ENCODE peak calls at places on chromosomes 7 and 10, in four cellular contexts. J is K562, U is A549, I is HepG2. Q is an unnamed sample.

GRCh38 chr7:115009139-115009538 is 87.2 kb downstream of the MDFIC start:
- DNase-seq in U (no peak), I (no peak), J (no peak), Q (no peak)

GRCh38 chr7:150450491-150450992 is at the start of gene GIMAP8:
- DNase-seq in U (no peak), I (no peak), J (peak), Q (no peak)

GRCh38 chr10:118321724-118322575 is 20.2 kb downstream of the FAM204A start:
- DNase-seq in J (no peak), I (no peak), U (no peak), Q (no peak)

GRCh38 chr10:77707570-77707969 is 70.0 kb upstream of the KCNMA1 start:
- DNase-seq in I (no peak), J (no peak), U (no peak), Q (no peak)

GRCh38 chr10:29326886-29327789 is 38.3 kb downstream of the LYZL1 start:
- DNase-seq in U (no peak), J (no peak), I (peak), Q (no peak)

GRCh38 chr10:46556515-46557318 is at the start of gene GPRIN2:
- DNase-seq in U (peak), J (no peak), I (no peak), Q (peak)

GRCh38 chr7:116571037-116571436 is 46.2 kb downstream of the CAV1 start:
- DNase-seq in U (no peak), I (no peak), J (no peak), Q (no peak)

GRCh38 chr7:21355406-21355874 is 72.4 kb upstream of the SP4 start:
- DNase-seq in U (no peak), J (peak), I (no peak), Q (no peak)

GRCh38 chr7:84370114-84370513 is 175.5 kb upstream of the SEMA3A start:
- DNase-seq in I (no peak), J (no peak), U (no peak), Q (no peak)

GRCh38 chr10:3782099-3782455 is 2.9 kb downstream of the KLF6 start:
- DNase-seq in J (no peak), I (no peak), U (no peak), Q (no peak)

GRCh38 chr10:99551616-99552015 is 18.9 kb downstream of the NKX2-3 start:
- DNase-seq in J (no peak), I (no peak), U (no peak), Q (no peak)

GRCh38 chr10:47310090-47310505 is 10.1 kb downstream of the GDF10 start:
- DNase-seq in I (no peak), U (no peak), J (no peak), Q (no peak)

GRCh38 chr7:108181073-108181985 is 51.2 kb upstream of the LAMB4 start:
- DNase-seq in U (peak), J (peak), I (peak), Q (peak)

GRCh38 chr7:128100949-128101713 is 69.9 kb upstream of the LRRC4 start:
- DNase-seq in J (no peak), U (no peak), I (no peak), Q (no peak)

GRCh38 chr7:128098629-128099028 is 67.4 kb upstream of the LRRC4 start:
- DNase-seq in J (no peak), I (no peak), U (no peak), Q (no peak)

GRCh38 chr7:128097211-128097731 is 66.0 kb upstream of the LRRC4 start:
- DNase-seq in J (no peak), I (no peak), U (no peak), Q (no peak)

GRCh38 chr7:128100225-128100948 is 69.2 kb upstream of the LRRC4 start:
- DNase-seq in J (peak), U (no peak), I (no peak), Q (no peak)

DNA sequence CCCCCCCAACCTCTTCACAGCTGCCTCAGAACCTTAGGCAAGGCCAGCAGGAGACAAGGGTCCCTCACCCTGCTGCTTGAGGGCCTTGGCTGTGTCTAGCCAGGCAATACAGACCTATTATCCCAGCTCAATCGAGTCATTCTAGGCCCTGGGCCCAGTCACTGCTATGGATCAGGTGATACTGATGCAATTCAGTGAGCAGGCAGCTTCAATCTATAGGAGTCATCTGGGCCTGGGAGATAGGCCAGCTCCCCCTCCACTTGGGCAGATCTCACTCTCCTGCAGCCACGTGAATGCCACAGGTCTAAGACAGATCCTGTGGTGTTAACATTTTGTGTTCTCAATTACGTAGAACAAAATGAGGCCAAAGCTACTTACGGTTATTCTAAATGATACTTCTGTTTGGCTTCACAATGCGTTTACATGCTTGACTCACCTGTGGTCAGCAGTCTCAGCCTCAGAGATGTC is 68.0 kb upstream of the LRRC4 start:
- DNase-seq in J (peak), U (no peak), I (no peak), Q (no peak)
- TF ChIP-seq NR3C1 in J (no peak), U (no peak), I (no peak), Q (no peak)

DNA sequence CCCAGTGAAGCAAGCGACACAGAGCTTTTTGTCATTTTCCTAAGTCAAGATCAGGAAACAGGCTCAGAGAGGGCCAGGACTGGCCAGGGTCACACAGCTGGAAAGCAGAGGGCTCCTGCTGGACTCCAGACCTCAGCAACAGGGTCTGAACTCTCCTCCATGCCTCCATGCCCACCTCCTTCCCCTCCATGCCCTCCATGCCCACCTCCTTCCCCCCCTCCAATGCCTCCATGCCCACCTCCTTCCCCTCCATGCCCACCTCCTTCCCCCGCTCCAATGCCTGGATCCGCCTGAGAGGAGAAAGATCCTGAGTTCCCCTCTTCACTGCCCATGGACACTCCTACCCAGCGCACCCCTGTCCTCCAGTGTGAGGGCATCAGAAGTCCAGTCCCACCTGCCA is 51.3 kb downstream of the OAT start:
- DNase-seq in U (no peak), J (no peak), I (no peak), Q (no peak)
- TF ChIP-seq NR3C1 in U (no peak), J (no peak), I (no peak), Q (no peak)

GRCh38 chr10:4812952-4813351 is 13.1 kb upstream of the AKR1E2 start:
- DNase-seq in J (peak), U (peak), I (peak), Q (no peak)
- TF ChIP-seq NR3C1 in J (no peak), U (no peak), I (no peak), Q (no peak)

GRCh38 chr10:114319406-114320248 is 80.6 kb downstream of the VWA2 start:
- DNase-seq in U (no peak), I (no peak), J (no peak), Q (no peak)
- TF ChIP-seq NR3C1 in U (no peak), I (no peak), J (no peak), Q (no peak)

GRCh38 chr10:112950714-112951348 is 784 bp downstream of the TCF7L2 start:
- DNase-seq in U (no peak), J (peak), I (no peak), Q (peak)
- TF ChIP-seq NR3C1 in U (no peak), J (no peak), I (no peak), Q (no peak)

GRCh38 chr10:106957825-106958581 is 206.5 kb downstream of the SORCS1 start:
- DNase-seq in J (no peak), U (no peak), I (peak), Q (no peak)
- TF ChIP-seq NR3C1 in J (no peak), U (no peak), I (no peak), Q (no peak)